ENCODE peak calls at places on chromosomes 12 and 14, in four cellular contexts. One of them, this sample, is unnamed.

GRCh38 chr14:106218189-106218588 is 691.8 kb downstream of the TMEM121 start:
- DNase-seq in WTC11: no peak
- DNase-seq in HepG2: no peak
- DNase-seq in K562: no peak
- DNase-seq in this sample: no peak

GRCh38 chr12:107903377-107904061 is 129.0 kb downstream of the ASCL4 start:
- DNase-seq in WTC11: peak
- DNase-seq in HepG2: no peak
- DNase-seq in K562: peak
- DNase-seq in this sample: peak

GRCh38 chr12:85390281-85390680 is 110.3 kb downstream of the ALX1 start:
- DNase-seq in WTC11: no peak
- DNase-seq in HepG2: no peak
- DNase-seq in K562: no peak
- DNase-seq in this sample: no peak

GRCh38 chr14:99821519-99822165 is 28.4 kb downstream of the EML1 start:
- DNase-seq in WTC11: no peak
- DNase-seq in HepG2: no peak
- DNase-seq in K562: no peak
- DNase-seq in this sample: peak

GRCh38 chr12:111893287-111893686 is 51.3 kb downstream of the MAPKAPK5 start:
- DNase-seq in WTC11: no peak
- DNase-seq in HepG2: no peak
- DNase-seq in K562: no peak
- DNase-seq in this sample: no peak

GRCh38 chr12:122356192-122356635 is 66.3 kb downstream of the CLIP1 start:
- DNase-seq in WTC11: peak
- DNase-seq in HepG2: peak
- DNase-seq in K562: peak
- DNase-seq in this sample: peak

GRCh38 chr12:74449872-74450271 is 87.8 kb upstream of the ATXN7L3B start:
- DNase-seq in WTC11: no peak
- DNase-seq in HepG2: no peak
- DNase-seq in K562: no peak
- DNase-seq in this sample: no peak

GRCh38 chr14:105532735-105533141 is 6.4 kb downstream of the TMEM121 start:
- DNase-seq in WTC11: peak
- DNase-seq in HepG2: peak
- DNase-seq in K562: peak
- DNase-seq in this sample: peak

GRCh38 chr12:117580718-117581062 is 219.3 kb upstream of the NOS1 start:
- DNase-seq in WTC11: peak
- DNase-seq in HepG2: no peak
- DNase-seq in K562: peak
- DNase-seq in this sample: peak

GRCh38 chr12:32047846-32048245 is 58.8 kb upstream of the BICD1 start:
- DNase-seq in WTC11: no peak
- DNase-seq in HepG2: no peak
- DNase-seq in K562: peak
- DNase-seq in this sample: no peak

GRCh38 chr12:2794261-2794735 is 472 bp upstream of the FKBP4 start:
- DNase-seq in WTC11: no peak
- DNase-seq in HepG2: no peak
- DNase-seq in K562: no peak
- DNase-seq in this sample: no peak
- TF ChIP-seq ELF4 in WTC11: no peak
- TF ChIP-seq ELF4 in HepG2: no peak
- TF ChIP-seq ELF4 in K562: no peak
- TF ChIP-seq ELF4 in this sample: no peak

DNA sequence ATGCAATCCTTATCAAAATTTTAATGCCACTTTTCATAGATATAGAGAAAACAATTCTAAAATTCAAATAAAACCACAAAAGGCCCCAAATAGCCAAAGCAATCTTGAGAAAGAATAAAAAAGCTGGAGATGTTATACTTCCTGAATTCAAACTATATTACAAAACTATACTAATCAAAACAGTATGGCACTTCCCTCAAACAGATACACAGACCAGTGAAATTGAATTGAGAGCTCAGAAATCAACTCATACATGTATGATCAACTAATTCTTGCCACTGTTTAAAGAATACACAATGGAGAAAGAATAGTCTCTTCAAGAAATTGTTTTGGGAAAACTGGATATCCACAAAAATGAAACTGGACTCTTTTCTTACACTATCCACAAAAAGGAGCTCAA is 55.4 kb downstream of the FOXG1 start:
- DNase-seq in WTC11: no peak
- DNase-seq in HepG2: no peak
- DNase-seq in K562: no peak
- DNase-seq in this sample: no peak
- TF ChIP-seq ELF4 in WTC11: no peak
- TF ChIP-seq ELF4 in HepG2: no peak
- TF ChIP-seq ELF4 in K562: no peak
- TF ChIP-seq ELF4 in this sample: no peak

GRCh38 chr12:40327506-40327905 is 102.7 kb downstream of the LRRK2 start:
- DNase-seq in WTC11: no peak
- DNase-seq in HepG2: no peak
- DNase-seq in K562: no peak
- DNase-seq in this sample: no peak

GRCh38 chr12:40330180-40330579 is 105.4 kb downstream of the LRRK2 start:
- DNase-seq in WTC11: no peak
- DNase-seq in HepG2: no peak
- DNase-seq in K562: no peak
- DNase-seq in this sample: no peak

DNA sequence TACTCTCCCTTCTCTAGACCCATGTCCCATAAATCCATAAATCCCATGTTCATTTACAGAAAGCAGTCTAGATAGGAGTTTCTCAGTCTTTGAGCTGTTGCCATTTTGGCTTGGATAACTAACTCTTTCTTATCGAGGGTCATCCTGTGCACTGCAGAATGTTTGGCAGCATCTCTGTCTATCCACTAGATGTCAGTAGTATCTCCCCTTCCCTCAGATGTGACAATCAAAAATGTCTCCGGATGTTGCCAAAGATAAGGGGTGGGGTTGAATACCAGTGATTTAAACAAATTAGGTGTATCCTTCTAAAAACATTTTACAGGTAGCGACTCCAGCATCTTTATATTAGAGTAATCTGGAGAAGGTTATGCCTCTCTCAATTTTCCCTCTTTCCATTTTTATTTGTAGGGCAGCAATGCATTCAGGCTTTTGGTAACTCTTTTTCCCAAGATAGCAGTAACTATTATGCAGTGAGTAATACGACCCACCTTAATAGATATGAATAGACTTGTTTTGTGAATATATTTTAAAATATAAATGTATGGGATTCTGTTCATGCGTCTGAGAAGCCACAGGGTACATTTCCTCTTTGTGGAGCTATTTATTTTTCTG is 100.7 kb downstream of the LRRK2 start:
- DNase-seq in WTC11: no peak
- DNase-seq in HepG2: peak
- DNase-seq in K562: peak
- DNase-seq in this sample: peak
- TF ChIP-seq ELF4 in WTC11: no peak
- TF ChIP-seq ELF4 in HepG2: no peak
- TF ChIP-seq ELF4 in K562: no peak
- TF ChIP-seq ELF4 in this sample: no peak

GRCh38 chr14:32226051-32226450 is 23.0 kb upstream of the RNU6-8 start:
- DNase-seq in WTC11: no peak
- DNase-seq in HepG2: no peak
- DNase-seq in K562: no peak
- DNase-seq in this sample: no peak
- TF ChIP-seq ELF4 in WTC11: no peak
- TF ChIP-seq ELF4 in HepG2: no peak
- TF ChIP-seq ELF4 in K562: no peak
- TF ChIP-seq ELF4 in this sample: no peak

GRCh38 chr14:32010561-32011188 is 66.4 kb upstream of the ARHGAP5 start:
- DNase-seq in WTC11: no peak
- DNase-seq in HepG2: peak
- DNase-seq in K562: peak
- DNase-seq in this sample: no peak
- TF ChIP-seq ELF4 in WTC11: no peak
- TF ChIP-seq ELF4 in HepG2: no peak
- TF ChIP-seq ELF4 in K562: no peak
- TF ChIP-seq ELF4 in this sample: no peak

GRCh38 chr12:116222358-116222757 is 55.1 kb downstream of the MED13L start:
- DNase-seq in WTC11: no peak
- DNase-seq in HepG2: peak
- DNase-seq in K562: no peak
- DNase-seq in this sample: no peak
- TF ChIP-seq ELF4 in WTC11: no peak
- TF ChIP-seq ELF4 in HepG2: no peak
- TF ChIP-seq ELF4 in K562: no peak
- TF ChIP-seq ELF4 in this sample: no peak

DNA sequence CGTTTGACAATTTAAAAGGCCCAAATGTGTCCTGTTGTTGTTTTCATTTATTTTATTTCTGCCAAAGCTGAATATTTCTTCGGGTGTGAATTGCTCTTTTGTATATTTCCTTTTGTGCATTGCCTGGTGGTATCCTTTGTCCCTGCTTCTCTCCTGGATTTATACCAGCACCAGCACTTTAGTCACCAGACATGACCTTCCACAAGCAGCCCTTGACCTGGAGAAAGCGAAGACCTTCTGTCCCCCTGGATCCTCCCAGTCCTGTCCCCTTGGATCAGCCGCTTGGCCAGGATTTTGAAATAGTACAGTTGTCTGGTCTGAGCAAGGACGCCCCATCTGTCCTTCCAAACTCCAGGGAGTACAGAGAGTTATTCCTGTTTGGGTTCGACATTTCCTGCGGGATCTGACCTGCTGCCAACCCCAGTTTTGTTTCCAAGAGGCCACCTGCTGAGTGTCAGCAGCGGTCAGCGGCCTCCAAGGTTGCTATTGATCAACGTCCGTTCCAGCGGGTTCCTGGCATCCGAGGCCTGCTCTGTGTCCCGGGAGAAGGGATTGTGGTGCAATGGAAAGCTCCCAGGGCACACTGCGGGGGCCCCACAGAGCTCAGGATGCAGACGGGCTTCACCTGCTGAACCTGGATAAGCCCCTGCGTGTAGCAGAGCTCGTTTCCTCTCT is 45.1 kb upstream of the CHGA start:
- DNase-seq in WTC11: peak
- DNase-seq in HepG2: peak
- DNase-seq in K562: no peak
- DNase-seq in this sample: no peak
- TF ChIP-seq ELF4 in WTC11: no peak
- TF ChIP-seq ELF4 in HepG2: no peak
- TF ChIP-seq ELF4 in K562: no peak
- TF ChIP-seq ELF4 in this sample: no peak